ENCODE peak calls at places on chromosomes 4 and X, in eight cellular contexts. E, U, T, N, C, R, H and Q are unnamed samples.

GRCh38 chrX:101483705-101484104 is 1.6 kb upstream of the ARMCX4 start:
- DNase-seq in T (no peak), H (no peak), R (no peak), E (no peak), C (no peak), N (no peak), U (no peak), Q (no peak)

GRCh38 chr4:123505457-123506310 is 109.1 kb downstream of the SPRY1 start:
- DNase-seq in E (peak; percentile 82), R (peak; percentile 42), C (no peak), T (no peak), H (no peak), U (peak; percentile 22), N (no peak), Q (peak; percentile 42)

GRCh38 chrX:92213781-92214180 is 434.6 kb downstream of the PCDH11X start:
- DNase-seq in N (no peak), R (no peak), E (no peak), H (no peak), T (no peak), U (no peak), C (no peak), Q (no peak)

GRCh38 chr4:20159516-20159915 is 92.2 kb upstream of the SLIT2 start:
- DNase-seq in N (no peak), E (no peak), H (no peak), U (no peak), T (no peak), R (no peak), C (no peak), Q (no peak)

GRCh38 chrX:56499372-56499771 is 64.1 kb upstream of the UBQLN2 start:
- DNase-seq in C (no peak), H (no peak), R (no peak), T (no peak), N (no peak), U (no peak), E (no peak), Q (no peak)

GRCh38 chrX:25178555-25178954 is 162.8 kb upstream of the ARX start:
- DNase-seq in C (no peak), E (no peak), T (no peak), N (no peak), R (no peak), U (no peak), H (no peak), Q (no peak)

GRCh38 chr4:124941267-124941666 is 228.7 kb upstream of the ANKRD50 start:
- DNase-seq in C (no peak), E (no peak), U (no peak), N (no peak), H (no peak), R (no peak), T (no peak), Q (no peak)

GRCh38 chr4:58301384-58301783 is 1191.2 kb upstream of the IGFBP7 start:
- DNase-seq in E (no peak), T (no peak), R (no peak), N (no peak), H (no peak), U (no peak), C (peak; percentile 17), Q (no peak)

GRCh38 chr4:109989044-109989443 is 76.4 kb downstream of the EGF start:
- DNase-seq in U (no peak), R (no peak), T (no peak), E (no peak), C (no peak), H (no peak), N (no peak), Q (no peak)